ENCODE peak calls at places on chromosomes 11 and 22, in five cellular contexts. M is GM12878, P is GM23338, H is HepG2, E is K562. L is an unnamed sample.

GRCh38 chr11:128840137-128840536 is 27.0 kb downstream of the KCNJ1 start:
- DNase-seq in M (no peak), P (no peak), H (no peak), E (no peak), L (no peak)

GRCh38 chr11:121231576-121232278 is 60.8 kb upstream of the SC5D start:
- DNase-seq in M (no peak), P (no peak), H (peak), E (no peak), L (no peak)

GRCh38 chr22:47355776-47356432 is 593.5 kb downstream of the TBC1D22A start:
- DNase-seq in M (no peak), P (no peak), H (no peak), E (no peak), L (no peak)

GRCh38 chr22:20761536-20761935 is 12.4 kb upstream of the SERPIND1 start:
- DNase-seq in M (no peak), P (no peak), H (no peak), E (no peak), L (no peak)

GRCh38 chr11:35043933-35044332 is 95.0 kb upstream of the CD44 start:
- DNase-seq in M (no peak), P (no peak), H (no peak), E (no peak), L (no peak)

GRCh38 chr11:78497309-78497708 is 77.4 kb downstream of the NARS2 start:
- DNase-seq in M (no peak), P (no peak), H (no peak), E (no peak), L (no peak)

GRCh38 chr22:38941488-38941987 is 15.9 kb upstream of the APOBEC3A start:
- DNase-seq in M (peak), P (no peak), H (no peak), E (no peak), L (no peak)

GRCh38 chr11:106724293-106724892 is 293.9 kb downstream of the GUCY1A2 start:
- DNase-seq in M (no peak), P (no peak), H (no peak), E (no peak), L (no peak)

GRCh38 chr22:41481925-41482318 is 13.0 kb downstream of the ACO2 start:
- DNase-seq in M (no peak), P (peak), H (no peak), E (no peak), L (no peak)

GRCh38 chr22:37884420-37884819 is 21.7 kb upstream of the MICALL1 start:
- DNase-seq in M (no peak), P (no peak), H (no peak), E (no peak), L (no peak)

GRCh38 chr11:28649922-28650321 is 541.7 kb downstream of the METTL15 start:
- DNase-seq in M (no peak), P (no peak), H (no peak), E (no peak), L (no peak)

GRCh38 chr11:77109236-77110019 is 6.8 kb downstream of the OMP start:
- DNase-seq in M (no peak), P (no peak), H (no peak), E (no peak), L (no peak)

GRCh38 chr22:32695451-32695891 is 106.0 kb upstream of the TIMP3 start:
- DNase-seq in M (no peak), P (no peak), H (peak), E (no peak), L (peak)

DNA sequence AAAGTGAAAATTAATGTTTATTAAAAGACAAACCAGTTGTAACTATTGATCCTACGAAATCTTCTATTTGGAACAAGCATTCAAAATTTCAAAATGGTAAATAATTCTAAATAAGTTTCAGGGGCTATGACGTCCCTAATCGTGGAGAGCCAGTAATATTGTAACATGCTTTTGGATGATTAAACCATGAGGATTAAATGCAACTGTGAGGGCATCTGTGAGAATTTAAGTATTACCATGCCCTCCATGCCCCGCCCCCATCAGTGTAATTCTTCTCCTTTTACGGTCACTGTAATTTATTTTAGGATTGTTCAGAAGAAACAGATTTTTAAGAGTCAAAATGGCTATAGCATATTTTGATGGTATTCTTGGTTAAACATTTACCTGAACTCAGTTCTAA is 133.2 kb downstream of the APOL5 start:
- DNase-seq in M (no peak), P (no peak), H (no peak), E (no peak), L (no peak)
- TF ChIP-seq REST in M (no peak), P (no peak), H (no peak), E (no peak), L (no peak)

GRCh38 chr11:116519499-116519898 is 253.3 kb downstream of the BUD13 start:
- DNase-seq in M (no peak), P (no peak), H (no peak), E (no peak), L (no peak)
- TF ChIP-seq JUNB in M (peak), P (no peak), H (no peak), E (no peak), L (no peak)

GRCh38 chr11:122453586-122453985 is 201.9 kb upstream of the UBASH3B start:
- DNase-seq in M (no peak), P (no peak), H (no peak), E (no peak), L (no peak)
- TF ChIP-seq REST in M (no peak), P (no peak), H (no peak), E (no peak), L (no peak)

DNA sequence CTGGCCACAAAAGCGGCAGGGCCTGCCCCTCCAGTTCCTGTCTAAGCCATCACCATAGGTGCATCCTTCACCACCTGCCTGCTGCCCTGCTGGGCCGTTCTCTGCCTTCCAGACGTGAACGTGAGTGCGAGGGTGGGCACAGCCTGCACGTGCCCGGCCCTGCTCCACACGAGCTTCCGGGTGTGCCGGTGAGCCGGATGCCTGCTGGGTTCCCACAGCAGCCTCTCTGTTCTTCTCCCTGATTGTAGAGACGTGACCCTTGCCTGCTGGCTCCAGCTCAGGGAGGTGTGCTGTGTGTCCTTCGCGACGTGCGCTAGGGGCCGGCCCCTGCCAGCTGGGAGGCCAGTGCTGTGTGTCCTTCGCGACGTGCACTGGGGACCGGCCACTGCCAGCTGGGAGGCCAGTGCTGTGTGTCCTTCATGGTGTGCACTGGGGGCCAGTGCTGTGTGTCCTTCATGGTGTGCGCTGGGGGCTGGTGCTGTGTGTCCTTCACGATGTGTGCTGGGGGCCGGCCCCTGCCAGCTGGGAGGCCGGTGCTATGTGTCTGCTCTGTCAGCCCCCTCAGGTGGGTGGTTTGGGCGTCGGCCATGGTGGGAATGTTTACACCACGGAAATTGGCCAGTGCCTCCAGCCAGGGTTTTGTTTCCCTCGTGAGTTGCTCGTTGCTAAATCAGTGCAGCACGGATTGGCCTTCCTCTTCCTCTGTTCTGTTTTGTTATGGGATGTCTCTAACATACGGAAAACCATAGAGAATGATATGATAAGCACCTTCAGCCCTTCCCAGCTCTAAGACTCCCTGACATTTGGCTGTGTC is 35.4 kb upstream of the BRSK2 start:
- DNase-seq in M (no peak), P (no peak), H (no peak), E (no peak), L (no peak)
- TF ChIP-seq JUNB in M (no peak), P (no peak), H (no peak), E (no peak), L (no peak)